ENCODE peak calls at places on chromosome 18, in seven cellular contexts. Q is upper lobe of left lung, Z is brain microvascular endothelial cell, V is IMR-90, E is tibial nerve, L is colonic mucosa, I is stomach. W is an unnamed sample.
A peak's percentile ranks its signal among the peaks of the same experiment; 100 is the strongest.

GRCh38 chr18:75393721-75394120 is 33.8 kb downstream of the SMIM21 start:
- DNase-seq in E (no peak), Z (no peak), I (no peak), V (no peak), Q (no peak), L (no peak), W (no peak)

GRCh38 chr18:24868760-24869237 is 408.4 kb downstream of the HRH4 start:
- DNase-seq in L (no peak), I (no peak), E (no peak), Q (no peak), Z (no peak), V (peak; percentile 85), W (no peak)

GRCh38 chr18:63730788-63731187 is 28.0 kb downstream of the SERPINB11 start:
- DNase-seq in V (no peak), Z (no peak), I (no peak), Q (no peak), E (no peak), L (no peak), W (no peak)

GRCh38 chr18:74507120-74507881 is 11.1 kb downstream of the CNDP2 start:
- DNase-seq in E (no peak), L (no peak), Z (no peak), I (peak; percentile 90), Q (peak; percentile 14), V (no peak), W (no peak)

GRCh38 chr18:69758458-69758857 is 189.2 kb downstream of the CD226 start:
- DNase-seq in E (no peak), Q (no peak), V (peak; percentile 75), L (no peak), I (no peak), Z (peak; percentile 11), W (no peak)

GRCh38 chr18:37672001-37672400 is 106.4 kb upstream of the CELF4 start:
- DNase-seq in Q (no peak), I (no peak), E (no peak), V (no peak), Z (no peak), L (no peak), W (no peak)

GRCh38 chr18:22977847-22978701 is 44.9 kb downstream of the RBBP8 start:
- DNase-seq in V (peak; percentile 89), Q (no peak), E (no peak), I (no peak), Z (peak; percentile 75), L (no peak), W (no peak)

GRCh38 chr18:57698571-57699276 is 77.1 kb upstream of the NARS1 start:
- DNase-seq in E (no peak), Z (no peak), V (peak; percentile 74), I (no peak), Q (peak; percentile 26), L (no peak), W (no peak)

GRCh38 chr18:49811151-49811938 is 2.0 kb downstream of the ACAA2 start:
- DNase-seq in Q (no peak), L (no peak), Z (no peak), E (no peak), V (no peak), I (no peak), W (no peak)

GRCh38 chr18:23306842-23307241 is 146.2 kb upstream of the RIOK3 start:
- DNase-seq in E (no peak), I (no peak), Q (no peak), V (no peak), Z (no peak), L (no peak), W (no peak)

GRCh38 chr18:56532176-56532840 is 106.1 kb downstream of the TXNL1 start:
- DNase-seq in Z (peak; percentile 19), Q (no peak), I (no peak), L (no peak), V (peak; percentile 56), E (no peak), W (no peak)

GRCh38 chr18:69935319-69936190 is 12.1 kb downstream of the CD226 start:
- DNase-seq in Q (peak; percentile 39), L (no peak), Z (no peak), I (peak; percentile 54), E (no peak), V (no peak), W (no peak)

GRCh38 chr18:58362027-58362575 is 266.8 kb downstream of the ALPK2 start:
- DNase-seq in L (no peak), E (peak; percentile 19), Z (peak; percentile 92), V (peak; percentile 97), I (no peak), Q (peak; percentile 58), W (no peak)

DNA sequence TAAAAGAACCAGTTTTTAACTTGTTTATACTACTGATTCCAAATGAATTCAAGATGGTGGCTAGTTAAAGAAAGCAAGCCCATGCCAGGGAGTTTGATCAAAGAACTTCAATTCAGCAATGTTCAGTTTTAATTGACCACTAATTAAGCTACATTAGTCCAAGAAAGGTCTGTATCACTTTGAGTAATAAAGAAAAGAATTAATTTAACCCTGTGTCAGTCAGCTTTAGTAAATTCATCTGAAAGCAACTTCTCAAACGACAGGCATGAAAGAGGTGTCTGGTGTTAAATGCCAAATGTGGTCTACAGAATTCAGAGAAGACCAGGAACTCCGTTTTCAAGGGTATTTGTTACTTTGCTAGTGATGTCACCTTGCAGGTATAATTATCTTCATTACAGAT is 281.7 kb downstream of the TCF4 start:
- DNase-seq in Q (no peak), V (no peak), I (no peak), E (no peak), L (no peak), Z (no peak), W (no peak)
- H3K27ac ChIP-seq in Q (no peak overlapping the region), V (no peak overlapping the region), I (no peak overlapping the region), E (no peak overlapping the region), L (no peak overlapping the region), Z (no peak overlapping the region), W (no peak overlapping the region)

GRCh38 chr18:77899972-77900754 is 650.5 kb downstream of the GALR1 start:
- DNase-seq in L (no peak), Q (peak; percentile 31), V (no peak), I (peak; percentile 35), E (no peak), Z (peak; percentile 3), W (no peak)
- TF ChIP-seq CTCF in L (peak; percentile 48), Q (peak; percentile 92), V (peak; percentile 71), I (no peak), E (peak; percentile 84), Z (peak; percentile 58), W (peak; percentile 40)

GRCh38 chr18:46167971-46168370 is 63.8 kb downstream of the HAUS1 start:
- DNase-seq in E (no peak), V (no peak), Z (no peak), Q (peak; percentile 47), I (peak; percentile 46), L (peak; percentile 51), W (no peak)
- H3K4me3 ChIP-seq in E (no peak overlapping the region), V (no peak overlapping the region), Z (no peak overlapping the region), Q (no peak overlapping the region), I (peak overlapping the region; percentile 3), L (peak overlapping the region; percentile 9), W (no peak overlapping the region)

DNA sequence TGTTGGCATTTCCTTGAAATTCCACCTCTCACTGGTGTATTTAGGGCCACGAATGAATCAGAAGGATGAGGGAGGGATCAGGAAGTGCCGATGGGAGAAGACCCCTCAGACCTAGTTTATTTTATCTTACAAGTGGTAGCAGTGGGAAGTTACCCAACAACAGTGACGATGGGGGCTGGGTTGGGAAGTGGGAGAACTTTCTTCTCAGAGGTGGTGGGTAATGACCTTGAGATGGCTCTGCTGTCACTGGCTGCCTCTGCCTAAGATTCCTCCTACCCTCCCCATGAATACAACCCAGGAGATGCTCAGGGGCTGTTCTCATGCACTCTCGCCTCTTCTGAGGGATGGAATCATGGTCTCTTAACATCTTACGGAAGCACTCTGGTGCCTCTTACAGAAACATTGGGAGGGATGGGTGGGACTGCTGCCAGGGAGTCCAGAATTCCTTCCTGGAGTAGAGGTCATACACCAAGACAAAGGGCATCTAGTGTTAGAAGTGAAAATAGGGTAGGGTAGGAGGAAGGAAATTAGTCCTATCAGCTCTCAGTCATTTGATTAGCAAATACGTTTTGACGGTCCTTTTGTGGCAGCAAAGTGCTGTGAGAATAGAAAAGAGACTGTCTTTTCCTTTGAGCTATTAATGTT is 58.4 kb upstream of the TXNDC2 start:
- DNase-seq in Z (no peak), E (no peak), I (no peak), L (no peak), Q (no peak), V (no peak), W (no peak)
- H3K27ac ChIP-seq in Z (peak overlapping the region; percentile 85), E (no peak overlapping the region), I (peak overlapping the region; percentile 85), L (peak overlapping the region; percentile 52), Q (peak overlapping the region; percentile 87), V (peak overlapping the region; percentile 51), W (peak overlapping the region; percentile 50)

DNA sequence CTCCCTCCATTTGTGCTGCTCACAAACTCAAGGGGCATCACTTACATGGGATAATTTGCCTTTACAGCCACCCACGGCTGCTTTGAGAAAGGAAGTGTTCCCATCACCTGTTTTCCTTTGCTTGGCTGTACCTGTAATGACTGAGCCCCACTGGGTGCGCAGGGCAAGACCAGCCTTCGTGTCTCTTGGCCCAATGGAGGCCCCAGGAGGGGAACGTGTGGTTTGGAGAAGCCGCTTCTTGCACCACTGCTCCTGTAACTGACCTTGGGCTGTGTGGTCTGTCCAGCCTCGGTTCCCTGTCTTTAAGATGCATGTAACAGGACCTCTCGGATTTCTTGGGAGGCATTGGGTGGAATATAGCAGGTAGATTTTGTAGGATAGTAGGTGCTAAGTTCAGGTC is 41.1 kb downstream of the LDLRAD4 start:
- DNase-seq in Z (no peak), V (no peak), I (no peak), L (no peak), Q (no peak), E (no peak), W (no peak)
- TF ChIP-seq CTCF in Z (no peak), V (no peak), I (no peak), L (no peak), Q (no peak), E (no peak), W (no peak)